ENCODE peak calls at places on chromosome 3, in seven cellular contexts. L, M, D, E, T, I and X are unnamed samples.

GRCh38 chr3:138950006-138950644 is 3.1 kb downstream of the FOXL2NB start:
- DNase-seq in T (no peak), I (no peak), D (peak; percentile 29), E (no peak), L (peak; percentile 62), M (no peak), X (peak; percentile 45)

GRCh38 chr3:46565607-46566039 is 479 bp downstream of the LRRC2 start:
- DNase-seq in M (no peak), T (no peak), I (peak; percentile 24), D (peak; percentile 71), L (peak; percentile 39), E (no peak), X (no peak)

GRCh38 chr3:66748175-66748876 is 247.5 kb upstream of the LRIG1 start:
- DNase-seq in M (no peak), L (peak; percentile 59), D (no peak), E (no peak), I (no peak), T (no peak), X (no peak)

GRCh38 chr3:100089802-100090668 is 24.3 kb downstream of the FILIP1L start:
- DNase-seq in D (no peak), E (no peak), T (no peak), M (no peak), L (peak; percentile 80), I (no peak), X (peak; percentile 56)

GRCh38 chr3:64748244-64748894 is 60.6 kb upstream of the ADAMTS9 start:
- DNase-seq in L (no peak), M (no peak), E (no peak), T (no peak), D (no peak), I (no peak), X (no peak)

GRCh38 chr3:192571197-192571791 is 156.0 kb downstream of the FGF12 start:
- DNase-seq in E (no peak), L (peak; percentile 79), I (peak; percentile 17), D (peak; percentile 49), T (no peak), M (no peak), X (peak; percentile 75)

GRCh38 chr3:2659896-2660295 is 450.3 kb downstream of the IL5RA start:
- DNase-seq in M (no peak), E (no peak), T (no peak), D (no peak), I (no peak), L (no peak), X (no peak)

GRCh38 chr3:112349557-112349956 is 16.6 kb downstream of the CD200 start:
- DNase-seq in E (no peak), T (no peak), I (no peak), L (no peak), D (no peak), M (no peak), X (no peak)

GRCh38 chr3:160927620-160928019 is 171.6 kb downstream of the PPM1L start:
- DNase-seq in D (no peak), I (no peak), E (no peak), T (no peak), L (no peak), M (no peak), X (no peak)

GRCh38 chr3:126916546-126916945 is 66.4 kb upstream of the PLXNA1 start:
- DNase-seq in D (no peak), I (no peak), L (no peak), M (no peak), E (no peak), T (no peak), X (no peak)

GRCh38 chr3:77296527-77296926 is 256.6 kb downstream of the ROBO2 start:
- DNase-seq in D (no peak), L (no peak), T (no peak), I (no peak), E (no peak), M (no peak), X (no peak)

GRCh38 chr3:158434412-158435038 is 136.5 kb upstream of the MLF1 start:
- DNase-seq in I (peak; percentile 70), M (no peak), T (no peak), D (peak; percentile 48), E (peak; percentile 72), L (peak; percentile 91), X (peak; percentile 34)

GRCh38 chr3:64190517-64191515 is 34.5 kb downstream of the PRICKLE2 start:
- DNase-seq in T (no peak), I (no peak), M (no peak), E (no peak), D (no peak), L (peak; percentile 73), X (peak; percentile 11)

GRCh38 chr3:48989126-48989795 is 780 bp upstream of the P4HTM start:
- DNase-seq in I (no peak), T (no peak), D (no peak), E (peak; percentile 24), M (no peak), L (peak; percentile 36), X (no peak)

GRCh38 chr3:121175083-121175482 is 267.1 kb downstream of the STXBP5L start:
- DNase-seq in D (no peak), I (no peak), L (no peak), M (no peak), T (no peak), E (no peak), X (no peak)

GRCh38 chr3:55147856-55148720 is 220.2 kb upstream of the LRTM1 start:
- DNase-seq in E (no peak), I (no peak), T (no peak), L (no peak), D (peak; percentile 8), M (no peak), X (no peak)

GRCh38 chr3:74273555-74274402 is 340.7 kb downstream of the CNTN3 start:
- DNase-seq in D (no peak), T (no peak), I (peak; percentile 24), M (no peak), E (no peak), L (no peak), X (no peak)

GRCh38 chr3:142237891-142238290 is 12.5 kb upstream of the GK5 start:
- DNase-seq in L (no peak), T (no peak), D (no peak), M (no peak), I (no peak), E (no peak), X (no peak)

GRCh38 chr3:115825046-115825445 is 201.7 kb downstream of the GAP43 start:
- DNase-seq in D (no peak), I (no peak), T (no peak), E (no peak), M (no peak), L (no peak), X (no peak)

GRCh38 chr3:5201536-5201935 is 14.0 kb downstream of the EDEM1 start:
- DNase-seq in M (no peak), T (no peak), I (no peak), E (no peak), D (no peak), L (no peak), X (no peak)
- H3K36me3 ChIP-seq in M (peaks cover 78% of the 10 kb centered on the region), T (peaks cover 57% of the 10 kb centered on the region), I (peaks cover 16% of the 10 kb centered on the region), E (peaks cover 88% of the 10 kb centered on the region), D (peaks cover 66% of the 10 kb centered on the region), L (peaks cover 33% of the 10 kb centered on the region), X (peaks cover 5% of the 10 kb centered on the region)

GRCh38 chr3:117811797-117812196 is 1102.2 kb downstream of the TUSC7 start:
- DNase-seq in D (no peak), L (no peak), M (no peak), T (no peak), E (no peak), I (no peak), X (no peak)
- H3K36me3 ChIP-seq in D (no peaks in the 10 kb centered on the region), L (no peaks in the 10 kb centered on the region), M (no peaks in the 10 kb centered on the region), T (no peaks in the 10 kb centered on the region), E (no peaks in the 10 kb centered on the region), I (no peaks in the 10 kb centered on the region), X (no peaks in the 10 kb centered on the region)

GRCh38 chr3:38186781-38187180 is 21.4 kb downstream of the OXSR1 start:
- DNase-seq in I (no peak), T (no peak), M (no peak), L (no peak), E (no peak), D (no peak), X (no peak)
- H3K36me3 ChIP-seq in I (no peaks in the 10 kb centered on the region), T (peaks cover 12% of the 10 kb centered on the region), M (peaks cover 66% of the 10 kb centered on the region), L (peaks cover 60% of the 10 kb centered on the region), E (peaks cover 70% of the 10 kb centered on the region), D (peaks cover 7% of the 10 kb centered on the region), X (peaks cover 40% of the 10 kb centered on the region)

GRCh38 chr3:123618076-123618703 is 33.3 kb upstream of the HACD2 start:
- DNase-seq in I (no peak), T (no peak), E (no peak), D (no peak), L (no peak), M (no peak), X (no peak)
- H3K36me3 ChIP-seq in I (no peaks in the 10 kb centered on the region), T (no peaks in the 10 kb centered on the region), E (peaks cover 1% of the 10 kb centered on the region), D (no peaks in the 10 kb centered on the region), L (peaks cover 47% of the 10 kb centered on the region), M (peaks cover 32% of the 10 kb centered on the region), X (no peaks in the 10 kb centered on the region)

DNA sequence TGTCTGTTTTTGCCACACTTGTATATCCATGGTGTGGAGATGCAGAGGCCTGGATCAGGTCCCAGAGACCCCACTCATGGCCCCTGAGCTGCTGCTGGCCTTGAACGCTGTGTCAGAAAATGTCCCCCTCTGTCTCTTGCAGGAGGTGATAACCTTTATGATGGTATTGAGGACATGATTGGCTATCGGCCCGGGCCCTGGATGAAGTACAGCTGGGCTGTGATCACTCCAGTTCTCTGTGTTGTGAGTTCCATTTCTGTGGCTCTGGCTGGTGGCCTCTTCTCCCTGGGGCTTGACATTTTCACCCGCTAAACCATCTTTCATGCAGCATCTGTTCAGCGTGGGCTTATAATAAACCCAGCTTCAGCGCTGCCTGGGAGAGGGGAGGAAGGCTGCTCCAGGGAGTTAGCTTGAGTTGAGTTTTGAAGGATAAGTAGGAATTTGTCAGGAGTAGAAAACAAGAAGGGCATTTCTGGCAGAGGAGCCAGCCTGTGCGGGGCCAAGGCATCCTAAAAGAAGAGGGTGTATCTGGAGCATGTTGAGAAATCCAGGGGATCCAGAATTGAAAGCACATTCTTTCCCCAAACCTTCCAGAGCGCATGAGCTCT is 61.1 kb downstream of the GRIP2 start:
- DNase-seq in T (no peak), L (no peak), E (no peak), D (no peak), M (no peak), I (no peak), X (no peak)
- H3K36me3 ChIP-seq in T (peaks cover 49% of the 10 kb centered on the region), L (peaks cover 9% of the 10 kb centered on the region), E (peaks cover 93% of the 10 kb centered on the region), D (peaks cover 43% of the 10 kb centered on the region), M (peaks cover 96% of the 10 kb centered on the region), I (no peaks in the 10 kb centered on the region), X (no peaks in the 10 kb centered on the region)

GRCh38 chr3:123629747-123630047 is 44.8 kb upstream of the HACD2 start:
- DNase-seq in E (no peak), I (no peak), L (no peak), M (no peak), D (no peak), T (no peak), X (no peak)

GRCh38 chr3:123627673-123628670 is 43.1 kb upstream of the HACD2 start:
- DNase-seq in L (no peak), T (no peak), E (no peak), M (no peak), I (no peak), D (no peak), X (no peak)

GRCh38 chr3:123624302-123624701 is 39.4 kb upstream of the HACD2 start:
- DNase-seq in I (no peak), E (no peak), T (no peak), D (no peak), L (no peak), M (no peak), X (no peak)

GRCh38 chr3:123628996-123629746 is 44.3 kb upstream of the HACD2 start:
- DNase-seq in T (no peak), D (no peak), I (no peak), L (no peak), M (no peak), E (no peak), X (no peak)

GRCh38 chr3:123626881-123627280 is 42.0 kb upstream of the HACD2 start:
- DNase-seq in T (no peak), E (no peak), L (no peak), I (no peak), M (no peak), D (no peak), X (no peak)
- H3K36me3 ChIP-seq in T (no peaks in the 10 kb centered on the region), E (no peaks in the 10 kb centered on the region), L (peaks cover 67% of the 10 kb centered on the region), I (no peaks in the 10 kb centered on the region), M (peaks cover 46% of the 10 kb centered on the region), D (no peaks in the 10 kb centered on the region), X (no peaks in the 10 kb centered on the region)